ENCODE peak calls at places on chromosomes 2 and 18, in six cellular contexts. One of them, this sample, is unnamed.

GRCh38 chr18:76725445-76725844 is 96.9 kb upstream of the ZNF236 start:
- DNase-seq in heart left ventricle: no peak
- DNase-seq in HepG2: no peak
- DNase-seq in CD4-positive, CD25-positive, alpha-beta regulatory T cell: no peak
- DNase-seq in Panc1: no peak
- DNase-seq in neuronal stem cell: no peak
- DNase-seq in this sample: no peak

GRCh38 chr2:127423880-127424279 is 5.7 kb downstream of the PROC start:
- DNase-seq in HepG2: no peak
- DNase-seq in Panc1: no peak
- DNase-seq in CD4-positive, CD25-positive, alpha-beta regulatory T cell: no peak
- DNase-seq in neuronal stem cell: no peak
- DNase-seq in heart left ventricle: no peak
- DNase-seq in this sample: no peak

GRCh38 chr2:212726403-212726802 is 187.8 kb upstream of the ERBB4 start:
- DNase-seq in Panc1: no peak
- DNase-seq in heart left ventricle: no peak
- DNase-seq in CD4-positive, CD25-positive, alpha-beta regulatory T cell: no peak
- DNase-seq in neuronal stem cell: no peak
- DNase-seq in HepG2: no peak
- DNase-seq in this sample: no peak

GRCh38 chr2:74186038-74186437 is 7.4 kb upstream of the MOB1A start:
- DNase-seq in Panc1: no peak
- DNase-seq in neuronal stem cell: no peak
- DNase-seq in heart left ventricle: peak; percentile 30
- DNase-seq in HepG2: no peak
- DNase-seq in CD4-positive, CD25-positive, alpha-beta regulatory T cell: no peak
- DNase-seq in this sample: peak; percentile 18

GRCh38 chr2:54772110-54772509 is 48.6 kb downstream of the EML6 start:
- DNase-seq in Panc1: no peak
- DNase-seq in neuronal stem cell: no peak
- DNase-seq in HepG2: no peak
- DNase-seq in CD4-positive, CD25-positive, alpha-beta regulatory T cell: no peak
- DNase-seq in heart left ventricle: no peak
- DNase-seq in this sample: no peak

GRCh38 chr2:161625314-161625919 is 1.2 kb downstream of the SLC4A10 start:
- DNase-seq in HepG2: no peak
- DNase-seq in heart left ventricle: no peak
- DNase-seq in Panc1: no peak
- DNase-seq in neuronal stem cell: peak; percentile 33
- DNase-seq in CD4-positive, CD25-positive, alpha-beta regulatory T cell: no peak
- DNase-seq in this sample: no peak

GRCh38 chr2:179201884-179202283 is 62.7 kb downstream of the SESTD1 start:
- DNase-seq in CD4-positive, CD25-positive, alpha-beta regulatory T cell: no peak
- DNase-seq in neuronal stem cell: no peak
- DNase-seq in HepG2: no peak
- DNase-seq in heart left ventricle: no peak
- DNase-seq in Panc1: no peak
- DNase-seq in this sample: no peak

GRCh38 chr2:38462121-38462634 is 85.1 kb upstream of the ATL2 start:
- DNase-seq in neuronal stem cell: no peak
- DNase-seq in HepG2: no peak
- DNase-seq in CD4-positive, CD25-positive, alpha-beta regulatory T cell: no peak
- DNase-seq in heart left ventricle: no peak
- DNase-seq in Panc1: peak; percentile 48
- DNase-seq in this sample: no peak

GRCh38 chr18:67509711-67510110 is 6.8 kb downstream of the DSEL start:
- DNase-seq in HepG2: no peak
- DNase-seq in Panc1: no peak
- DNase-seq in CD4-positive, CD25-positive, alpha-beta regulatory T cell: no peak
- DNase-seq in neuronal stem cell: no peak
- DNase-seq in heart left ventricle: no peak
- DNase-seq in this sample: no peak

GRCh38 chr2:78132391-78133370 is 610.5 kb upstream of the LRRTM4 start:
- DNase-seq in HepG2: no peak
- DNase-seq in CD4-positive, CD25-positive, alpha-beta regulatory T cell: no peak
- DNase-seq in neuronal stem cell: no peak
- DNase-seq in Panc1: no peak
- DNase-seq in heart left ventricle: no peak
- DNase-seq in this sample: no peak

GRCh38 chr2:28471214-28471613 is 24.6 kb upstream of the PLB1 start:
- DNase-seq in CD4-positive, CD25-positive, alpha-beta regulatory T cell: no peak
- DNase-seq in Panc1: no peak
- DNase-seq in neuronal stem cell: no peak
- DNase-seq in HepG2: no peak
- DNase-seq in heart left ventricle: no peak
- DNase-seq in this sample: no peak

GRCh38 chr2:8495189-8495855 is 186.5 kb upstream of the ID2 start:
- DNase-seq in neuronal stem cell: no peak
- DNase-seq in heart left ventricle: no peak
- DNase-seq in Panc1: no peak
- DNase-seq in CD4-positive, CD25-positive, alpha-beta regulatory T cell: no peak
- DNase-seq in HepG2: no peak
- DNase-seq in this sample: no peak

GRCh38 chr2:46559257-46559656 is 79.9 kb downstream of the TMEM247 start:
- DNase-seq in Panc1: no peak
- DNase-seq in neuronal stem cell: no peak
- DNase-seq in CD4-positive, CD25-positive, alpha-beta regulatory T cell: no peak
- DNase-seq in HepG2: no peak
- DNase-seq in heart left ventricle: no peak
- DNase-seq in this sample: no peak

GRCh38 chr18:27769152-27769551 is 407.8 kb downstream of the CDH2 start:
- DNase-seq in Panc1: no peak
- DNase-seq in heart left ventricle: no peak
- DNase-seq in CD4-positive, CD25-positive, alpha-beta regulatory T cell: no peak
- DNase-seq in neuronal stem cell: no peak
- DNase-seq in HepG2: no peak
- DNase-seq in this sample: no peak

GRCh38 chr2:40543381-40543780 is 91.5 kb upstream of the SLC8A1 start:
- DNase-seq in CD4-positive, CD25-positive, alpha-beta regulatory T cell: no peak
- DNase-seq in neuronal stem cell: no peak
- DNase-seq in heart left ventricle: no peak
- DNase-seq in HepG2: no peak
- DNase-seq in Panc1: no peak
- DNase-seq in this sample: no peak

GRCh38 chr2:201151127-201152074 is 31.5 kb upstream of the CASP10 start:
- DNase-seq in heart left ventricle: no peak
- DNase-seq in HepG2: peak; percentile 39
- DNase-seq in CD4-positive, CD25-positive, alpha-beta regulatory T cell: no peak
- DNase-seq in Panc1: peak; percentile 74
- DNase-seq in neuronal stem cell: no peak
- DNase-seq in this sample: no peak

DNA sequence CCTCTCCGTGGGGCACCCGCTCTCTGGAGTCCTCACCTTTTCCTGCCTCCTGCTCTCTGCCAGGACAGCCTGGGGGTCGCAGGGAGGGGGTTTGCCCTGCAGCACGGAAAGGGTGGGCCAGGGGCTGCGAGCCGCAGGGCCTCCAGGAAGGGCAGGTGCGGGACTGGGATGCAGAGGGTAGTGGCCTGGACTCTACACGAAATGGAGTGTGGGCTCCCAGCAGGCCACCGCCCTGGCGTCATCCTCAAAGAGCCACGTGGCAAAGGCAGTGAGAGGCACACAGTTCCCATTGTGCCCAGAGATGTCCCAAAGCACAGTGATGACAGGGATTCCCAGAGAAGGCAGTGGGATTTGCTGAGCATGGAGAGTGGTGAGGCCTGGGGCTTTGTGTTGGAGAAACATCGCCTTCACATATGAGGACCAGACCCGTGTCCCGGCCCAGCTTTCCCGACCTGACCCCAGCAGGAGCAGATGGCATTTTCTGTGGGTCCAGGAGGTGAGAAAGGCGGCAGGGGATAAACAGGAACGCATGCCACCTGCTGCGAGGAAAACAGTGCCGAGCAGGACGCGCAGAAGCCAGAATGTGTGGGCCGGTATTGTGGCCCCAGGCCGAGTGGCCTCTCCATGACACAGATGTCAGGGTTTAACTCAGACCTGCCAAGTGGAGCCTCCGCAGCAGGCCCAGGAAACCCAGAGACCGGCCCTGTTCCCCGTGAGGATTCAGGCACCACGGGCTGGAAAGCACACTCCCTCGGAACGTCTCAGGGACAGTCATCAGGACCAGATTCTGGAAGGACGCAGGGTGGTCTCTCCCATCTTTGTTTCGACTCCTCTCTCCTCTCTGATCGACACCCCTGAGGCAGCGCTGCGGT is 855.5 kb upstream of the SALL3 start:
- DNase-seq in Panc1: no peak
- DNase-seq in HepG2: no peak
- DNase-seq in neuronal stem cell: no peak
- DNase-seq in heart left ventricle: no peak
- DNase-seq in CD4-positive, CD25-positive, alpha-beta regulatory T cell: no peak
- DNase-seq in this sample: no peak
- H3K9me3 ChIP-seq in Panc1: peaks cover 3% of the 10 kb centered on the region
- H3K9me3 ChIP-seq in HepG2: no peaks in the 10 kb centered on the region
- H3K9me3 ChIP-seq in neuronal stem cell: peaks cover 12% of the 10 kb centered on the region
- H3K9me3 ChIP-seq in heart left ventricle: no peaks in the 10 kb centered on the region
- H3K9me3 ChIP-seq in CD4-positive, CD25-positive, alpha-beta regulatory T cell: peaks cover 4% of the 10 kb centered on the region
- H3K9me3 ChIP-seq in this sample: peaks cover 2% of the 10 kb centered on the region

GRCh38 chr2:41998789-41999470 is 48.9 kb upstream of the PKDCC start:
- DNase-seq in CD4-positive, CD25-positive, alpha-beta regulatory T cell: no peak
- DNase-seq in neuronal stem cell: no peak
- DNase-seq in heart left ventricle: no peak
- DNase-seq in Panc1: no peak
- DNase-seq in HepG2: no peak
- DNase-seq in this sample: no peak
- H3K9me3 ChIP-seq in CD4-positive, CD25-positive, alpha-beta regulatory T cell: no peaks in the 10 kb centered on the region
- H3K9me3 ChIP-seq in neuronal stem cell: peaks cover 11% of the 10 kb centered on the region
- H3K9me3 ChIP-seq in heart left ventricle: no peaks in the 10 kb centered on the region
- H3K9me3 ChIP-seq in Panc1: no peaks in the 10 kb centered on the region
- H3K9me3 ChIP-seq in HepG2: no peaks in the 10 kb centered on the region
- H3K9me3 ChIP-seq in this sample: no peaks in the 10 kb centered on the region

DNA sequence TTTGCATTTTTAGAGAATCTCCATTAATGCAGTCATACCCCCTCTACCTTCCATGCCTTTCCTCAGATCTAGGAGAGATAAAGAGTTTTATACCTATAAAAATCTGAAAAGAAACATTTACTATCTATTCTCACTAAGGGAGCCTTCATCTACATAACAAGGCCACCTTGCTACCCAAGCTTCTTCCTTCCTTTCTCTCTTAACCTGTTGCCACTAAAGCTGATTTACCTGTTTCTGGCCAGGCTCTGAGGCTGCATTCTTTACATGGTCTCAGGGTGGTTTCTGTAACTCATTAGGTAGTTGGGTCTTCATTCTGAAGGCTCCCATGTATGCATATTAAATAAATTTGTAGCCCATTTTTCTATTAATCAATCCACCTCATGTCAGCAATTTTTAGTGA is 391.6 kb downstream of the DLGAP1 start:
- DNase-seq in Panc1: no peak
- DNase-seq in HepG2: no peak
- DNase-seq in neuronal stem cell: no peak
- DNase-seq in CD4-positive, CD25-positive, alpha-beta regulatory T cell: no peak
- DNase-seq in heart left ventricle: no peak
- DNase-seq in this sample: no peak
- H3K9me3 ChIP-seq in Panc1: peaks cover 15% of the 10 kb centered on the region
- H3K9me3 ChIP-seq in HepG2: peaks cover 50% of the 10 kb centered on the region
- H3K9me3 ChIP-seq in neuronal stem cell: peaks cover 11% of the 10 kb centered on the region
- H3K9me3 ChIP-seq in CD4-positive, CD25-positive, alpha-beta regulatory T cell: peaks cover 4% of the 10 kb centered on the region
- H3K9me3 ChIP-seq in heart left ventricle: peaks cover 14% of the 10 kb centered on the region
- H3K9me3 ChIP-seq in this sample: no peaks in the 10 kb centered on the region

DNA sequence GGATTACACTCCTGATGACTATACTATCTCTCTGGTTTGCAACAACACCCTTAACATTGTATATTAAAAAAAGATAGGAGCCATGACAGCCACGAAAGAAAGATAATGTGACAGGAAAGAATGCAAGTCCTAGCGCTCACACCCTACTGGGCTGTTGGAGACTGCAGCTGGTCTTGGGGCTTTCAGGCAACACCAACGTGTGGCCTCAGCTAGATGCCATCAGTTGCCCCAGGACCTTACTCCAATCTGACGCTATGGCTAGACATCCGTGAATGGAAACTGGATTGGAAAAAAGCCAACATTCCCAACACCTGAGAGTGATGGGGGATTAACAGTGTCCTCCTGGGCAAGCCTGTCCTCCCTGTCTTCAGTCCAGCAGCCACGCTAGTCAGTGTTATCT is 357.4 kb upstream of the GULP1 start:
- DNase-seq in heart left ventricle: no peak
- DNase-seq in neuronal stem cell: no peak
- DNase-seq in Panc1: no peak
- DNase-seq in CD4-positive, CD25-positive, alpha-beta regulatory T cell: no peak
- DNase-seq in HepG2: no peak
- DNase-seq in this sample: no peak
- H3K9me3 ChIP-seq in heart left ventricle: peaks cover 4% of the 10 kb centered on the region
- H3K9me3 ChIP-seq in neuronal stem cell: peaks cover 2% of the 10 kb centered on the region
- H3K9me3 ChIP-seq in Panc1: no peaks in the 10 kb centered on the region
- H3K9me3 ChIP-seq in CD4-positive, CD25-positive, alpha-beta regulatory T cell: peaks cover 3% of the 10 kb centered on the region
- H3K9me3 ChIP-seq in HepG2: no peaks in the 10 kb centered on the region
- H3K9me3 ChIP-seq in this sample: no peaks in the 10 kb centered on the region

DNA sequence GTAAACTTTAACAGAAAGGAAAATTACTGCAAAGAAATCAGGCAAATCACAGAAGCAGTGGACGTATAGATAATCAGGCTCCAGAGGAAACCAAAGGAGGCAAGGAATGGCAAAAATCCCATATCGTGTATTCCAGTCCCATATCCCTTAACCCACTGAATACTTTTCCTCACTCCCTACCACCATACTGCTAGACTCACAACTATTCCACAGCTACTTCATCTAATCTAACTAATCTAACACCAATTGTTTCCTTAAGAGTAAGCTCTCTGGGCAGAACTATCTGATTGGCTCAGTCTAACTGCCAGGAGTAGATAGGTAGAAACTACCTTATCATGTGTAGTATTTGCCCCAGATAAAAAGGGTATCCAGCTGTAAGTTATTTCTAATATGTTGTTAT is 16.3 kb downstream of the WDPCP start:
- DNase-seq in heart left ventricle: no peak
- DNase-seq in CD4-positive, CD25-positive, alpha-beta regulatory T cell: no peak
- DNase-seq in Panc1: no peak
- DNase-seq in HepG2: no peak
- DNase-seq in neuronal stem cell: no peak
- DNase-seq in this sample: no peak
- H3K9me3 ChIP-seq in heart left ventricle: no peaks in the 10 kb centered on the region
- H3K9me3 ChIP-seq in CD4-positive, CD25-positive, alpha-beta regulatory T cell: peaks cover 12% of the 10 kb centered on the region
- H3K9me3 ChIP-seq in Panc1: no peaks in the 10 kb centered on the region
- H3K9me3 ChIP-seq in HepG2: peaks cover 6% of the 10 kb centered on the region
- H3K9me3 ChIP-seq in neuronal stem cell: no peaks in the 10 kb centered on the region
- H3K9me3 ChIP-seq in this sample: no peaks in the 10 kb centered on the region